ENCODE peak calls at places on chromosomes 16 and 17, in five cellular contexts. Y is IMR-90, X is SK-N-SH, Q is astrocyte, L is DND-41. H is an unnamed sample.

GRCh38 chr16:46731691-46732555 is 16.2 kb downstream of the MYLK3 start:
- DNase-seq in Y (no peak), X (no peak), Q (no peak), L (no peak), H (no peak)

GRCh38 chr16:31093132-31093703 is 1.4 kb downstream of the VKORC1 start:
- DNase-seq in Y (peak), X (peak), Q (no peak), L (no peak), H (peak)

GRCh38 chr16:2511128-2511785 is 2.5 kb upstream of the ATP6V0C start:
- DNase-seq in Y (peak), X (no peak), Q (peak), L (no peak), H (peak)

GRCh38 chr17:9702916-9703780 is 57.8 kb downstream of the USP43 start:
- DNase-seq in Y (no peak), X (no peak), Q (no peak), L (no peak), H (no peak)

GRCh38 chr17:17191346-17191792 is 14.8 kb downstream of the PLD6 start:
- DNase-seq in Y (peak), X (no peak), Q (peak), L (no peak), H (peak)

GRCh38 chr16:11612110-11612981 is 25.6 kb upstream of the LITAF start:
- DNase-seq in Y (no peak), X (no peak), Q (no peak), L (no peak), H (no peak)

GRCh38 chr16:931651-932500 is 38.9 kb downstream of the LMF1 start:
- DNase-seq in Y (no peak), X (no peak), Q (no peak), L (no peak), H (no peak)

GRCh38 chr17:1627219-1627986 is 1.2 kb downstream of the SLC43A2 start:
- DNase-seq in Y (no peak), X (no peak), Q (no peak), L (no peak), H (no peak)

GRCh38 chr17:82343560-82343959 is 10.0 kb upstream of the SECTM1 start:
- DNase-seq in Y (no peak), X (no peak), Q (no peak), L (no peak), H (no peak)

GRCh38 chr17:44828919-44829557 is 1.0 kb downstream of the GJC1 start:
- DNase-seq in Y (no peak), X (no peak), Q (no peak), L (peak), H (no peak)

GRCh38 chr17:1162116-1162855 is 17.5 kb downstream of the ABR start:
- DNase-seq in Y (no peak), X (no peak), Q (no peak), L (no peak), H (no peak)

GRCh38 chr16:85104821-85105391 is 7.4 kb downstream of the CIBAR2 start:
- DNase-seq in Y (no peak), X (no peak), Q (no peak), L (no peak), H (no peak)

GRCh38 chr17:48589060-48589830 is 796 bp downstream of the HOXB3 start:
- DNase-seq in Y (peak), X (no peak), Q (no peak), L (no peak), H (no peak)

GRCh38 chr16:24883714-24884151 is 38.0 kb downstream of the SLC5A11 start:
- DNase-seq in Y (no peak), X (no peak), Q (no peak), L (no peak), H (no peak)

GRCh38 chr17:726331-726919 is 6.0 kb upstream of the TLCD3A start:
- DNase-seq in Y (no peak), X (no peak), Q (no peak), L (no peak), H (no peak)

GRCh38 chr17:78252111-78252634 is 20.7 kb downstream of the TMEM235 start:
- DNase-seq in Y (no peak), X (no peak), Q (no peak), L (peak), H (no peak)

GRCh38 chr16:4696172-4696904 is 3.0 kb downstream of the NUDT16L1 start:
- DNase-seq in Y (no peak), X (peak), Q (no peak), L (no peak), H (no peak)

GRCh38 chr17:80804466-80804865 is 187.2 kb upstream of the CHMP6 start:
- DNase-seq in Y (no peak), X (no peak), Q (no peak), L (no peak), H (no peak)

GRCh38 chr17:70006159-70006558 is 68.9 kb upstream of the KCNJ16 start:
- DNase-seq in Y (peak), X (no peak), Q (no peak), L (no peak), H (peak)

GRCh38 chr17:43556292-43556691 is 10.2 kb upstream of the ETV4 start:
- DNase-seq in Y (peak), X (no peak), Q (no peak), L (no peak), H (peak)

GRCh38 chr17:81868674-81869220 is 2.4 kb downstream of the ARHGDIA start:
- DNase-seq in Y (peak), X (peak), Q (peak), L (no peak), H (peak)

GRCh38 chr16:85148959-85149358 is 36.7 kb upstream of the CIBAR2 start:
- DNase-seq in Y (no peak), X (no peak), Q (no peak), L (no peak), H (peak)

GRCh38 chr17:82930924-82931695 is 91.3 kb upstream of the ZNF750 start:
- DNase-seq in Y (no peak), X (no peak), Q (no peak), L (no peak), H (no peak)

GRCh38 chr16:55280622-55281021 is 43.4 kb upstream of the IRX6 start:
- DNase-seq in Y (no peak), X (peak), Q (no peak), L (no peak), H (peak)

GRCh38 chr17:79038545-79039135 is 14.7 kb downstream of the C1QTNF1 start:
- DNase-seq in Y (peak), X (no peak), Q (peak), L (no peak), H (peak)

GRCh38 chr16:60674241-60674640 is 1362.0 kb downstream of the CDH8 start:
- DNase-seq in Y (no peak), X (no peak), Q (peak), L (no peak), H (no peak)

GRCh38 chr17:75633484-75634375 is 496 bp downstream of the SMIM5 start:
- DNase-seq in Y (peak), X (peak), Q (peak), L (peak), H (peak)

GRCh38 chr17:75631353-75631752 is 1.9 kb upstream of the SMIM5 start:
- DNase-seq in Y (no peak), X (no peak), Q (no peak), L (no peak), H (no peak)

GRCh38 chr17:75634376-75634740 is 1.1 kb downstream of the SMIM5 start:
- DNase-seq in Y (no peak), X (peak), Q (no peak), L (no peak), H (no peak)

GRCh38 chr17:75632428-75632827 is 806 bp upstream of the SMIM5 start:
- DNase-seq in Y (no peak), X (no peak), Q (no peak), L (no peak), H (no peak)

GRCh38 chr17:75632863-75633483 is at the start of gene SMIM5:
- DNase-seq in Y (peak), X (peak), Q (peak), L (peak), H (peak)
- H3K4me3 ChIP-seq in Y (no peak), X (no peak), Q (no peak), L (no peak), H (no peak)

DNA sequence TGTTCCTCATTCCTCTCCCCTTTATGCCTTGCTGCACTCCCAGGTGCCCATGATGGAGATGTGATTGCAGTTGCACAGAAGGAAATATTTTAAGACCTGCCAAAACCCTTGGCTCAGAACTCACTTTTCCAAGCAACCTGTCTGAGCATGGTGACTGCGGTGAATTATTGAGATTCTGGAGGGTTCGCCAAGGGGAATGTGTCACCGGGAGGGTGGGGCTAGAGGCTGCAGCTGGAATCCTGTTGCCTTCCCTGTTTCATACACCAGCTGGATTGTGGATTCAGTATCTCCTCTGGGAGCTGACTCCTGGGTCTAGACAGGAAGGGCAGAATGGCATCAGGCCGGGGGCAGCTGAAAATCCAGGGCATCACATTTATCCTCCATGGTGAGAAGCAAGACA is 527.2 kb downstream of the TMEM114 start:
- DNase-seq in Y (no peak), X (no peak), Q (no peak), L (no peak), H (no peak)
- H3K9ac ChIP-seq in Y (no peak), X (no peak), Q (no peak), L (no peak), H (no peak)

GRCh38 chr16:51522902-51523301 is 371.8 kb upstream of the SALL1 start:
- DNase-seq in Y (no peak), X (no peak), Q (no peak), L (no peak), H (no peak)
- H3K4me2 ChIP-seq in Y (no peak), X (no peak), Q (no peak), L (no peak), H (no peak)

GRCh38 chr16:22692916-22693646 is 120.9 kb upstream of the HS3ST2 start:
- DNase-seq in Y (no peak), X (no peak), Q (no peak), L (no peak), H (peak)

GRCh38 chr16:22693670-22694340 is 120.2 kb upstream of the HS3ST2 start:
- DNase-seq in Y (no peak), X (no peak), Q (no peak), L (no peak), H (peak)

GRCh38 chr16:22694887-22695382 is 119.0 kb upstream of the HS3ST2 start:
- DNase-seq in Y (peak), X (no peak), Q (peak), L (no peak), H (peak)

GRCh38 chr16:22688930-22689329 is 125.0 kb upstream of the HS3ST2 start:
- DNase-seq in Y (no peak), X (no peak), Q (no peak), L (no peak), H (no peak)

DNA sequence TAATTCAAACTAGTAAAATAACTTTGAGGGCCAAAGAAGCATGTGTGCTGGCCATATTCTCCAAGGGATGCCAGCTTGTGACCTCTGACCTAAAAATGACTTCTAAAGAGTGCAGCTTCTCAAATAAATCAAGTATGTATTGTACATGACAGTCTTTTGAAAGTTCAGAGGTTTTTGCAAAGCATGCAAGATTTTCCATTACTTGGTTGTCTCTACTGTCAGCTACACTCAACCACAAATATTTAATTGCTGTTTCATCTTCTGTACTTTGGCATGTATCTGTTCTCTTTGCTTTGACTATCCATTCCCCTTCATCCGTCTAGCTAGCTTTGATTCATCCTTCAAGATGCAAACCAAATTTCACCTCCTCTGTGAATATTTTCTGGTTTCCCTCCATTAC is 121.9 kb upstream of the HS3ST2 start:
- DNase-seq in Y (no peak), X (no peak), Q (no peak), L (no peak), H (peak)
- H3K4me3 ChIP-seq in Y (no peak), X (no peak), Q (no peak), L (no peak), H (no peak)

GRCh38 chr17:29133146-29133713 is 47.0 kb downstream of the MYO18A start:
- DNase-seq in Y (peak), X (no peak), Q (peak), L (no peak), H (peak)
- H3K9ac ChIP-seq in Y (no peak), X (no peak), Q (peak), L (no peak), H (peak)